ENCODE peak calls at places on chromosomes 6 and 20, in five cellular contexts. N, Z, A, K and H are unnamed samples.

GRCh38 chr20:58228484-58229197 is at the start of gene ANKRD60:
- DNase-seq in N (peak), Z (no peak), A (no peak), K (peak), H (no peak)

GRCh38 chr20:25045343-25045712 is 12.6 kb downstream of the ACSS1 start:
- DNase-seq in N (no peak), Z (no peak), A (no peak), K (no peak), H (no peak)

GRCh38 chr6:169864148-169865030 is 113.0 kb downstream of the ERMARD start:
- DNase-seq in N (no peak), Z (no peak), A (no peak), K (no peak), H (no peak)

GRCh38 chr6:48429021-48429420 is 318.0 kb upstream of the PTCHD4 start:
- DNase-seq in N (no peak), Z (no peak), A (no peak), K (no peak), H (no peak)

GRCh38 chr20:12729326-12729725 is 279.4 kb upstream of the SPTLC3 start:
- DNase-seq in N (no peak), Z (no peak), A (no peak), K (no peak), H (no peak)

GRCh38 chr20:11387189-11387754 is 530.4 kb upstream of the BTBD3 start:
- DNase-seq in N (no peak), Z (no peak), A (no peak), K (no peak), H (no peak)

GRCh38 chr6:46733410-46733809 is 1.8 kb downstream of the PLA2G7 start:
- DNase-seq in N (no peak), Z (no peak), A (no peak), K (peak), H (no peak)

GRCh38 chr6:43723737-43724295 is 36.2 kb upstream of the MRPS18A start:
- DNase-seq in N (peak), Z (no peak), A (peak), K (peak), H (no peak)

GRCh38 chr6:88008411-88008810 is 39.2 kb upstream of the SPACA1 start:
- DNase-seq in N (no peak), Z (no peak), A (no peak), K (no peak), H (no peak)

GRCh38 chr20:54766483-54766882 is 291.1 kb downstream of the DOK5 start:
- DNase-seq in N (no peak), Z (no peak), A (no peak), K (no peak), H (no peak)

GRCh38 chr20:17735959-17736621 is 36.3 kb downstream of the BANF2 start:
- DNase-seq in N (no peak), Z (no peak), A (no peak), K (no peak), H (no peak)

GRCh38 chr6:24859608-24860007 is 60.9 kb upstream of the ARMH2 start:
- DNase-seq in N (no peak), Z (no peak), A (no peak), K (no peak), H (no peak)

GRCh38 chr6:73362869-73363536 is 545 bp downstream of the KHDC3L start:
- DNase-seq in N (no peak), Z (no peak), A (no peak), K (no peak), H (no peak)

GRCh38 chr6:50381106-50381415 is 331.3 kb upstream of the DEFB112 start:
- DNase-seq in N (no peak), Z (no peak), A (no peak), K (peak), H (no peak)

GRCh38 chr6:116511424-116512131 is at the start of gene CALHM5:
- DNase-seq in N (no peak), Z (no peak), A (no peak), K (peak), H (no peak)

GRCh38 chr6:126773122-126773805 is 345.2 kb upstream of the RSPO3 start:
- DNase-seq in N (no peak), Z (no peak), A (no peak), K (peak), H (no peak)

GRCh38 chr6:101605874-101606273 is 212.4 kb downstream of the GRIK2 start:
- DNase-seq in N (no peak), Z (no peak), A (no peak), K (no peak), H (no peak)

GRCh38 chr6:122048570-122048969 is 350.9 kb upstream of the HSF2 start:
- DNase-seq in N (no peak), Z (no peak), A (no peak), K (no peak), H (no peak)

GRCh38 chr6:116764557-116764960 is 960 bp downstream of the FAM162B start:
- DNase-seq in N (no peak), Z (no peak), A (no peak), K (peak), H (no peak)

GRCh38 chr6:25237579-25237978 is 41.6 kb upstream of the CARMIL1 start:
- DNase-seq in N (no peak), Z (no peak), A (no peak), K (no peak), H (no peak)

GRCh38 chr6:10276106-10276505 is 138.8 kb downstream of the TFAP2A start:
- DNase-seq in N (no peak), Z (no peak), A (no peak), K (no peak), H (no peak)

GRCh38 chr6:135667694-135668455 is 170.3 kb upstream of the AHI1 start:
- DNase-seq in N (no peak), Z (no peak), A (no peak), K (peak), H (no peak)

GRCh38 chr6:26457407-26457795 is 354 bp upstream of the BTN2A1 start:
- DNase-seq in N (no peak), Z (peak), A (no peak), K (peak), H (no peak)

GRCh38 chr6:131761061-131761761 is 46.6 kb upstream of the ENPP1 start:
- DNase-seq in N (no peak), Z (no peak), A (no peak), K (no peak), H (no peak)

GRCh38 chr6:125014157-125014957 is 52.1 kb downstream of the RNF217 start:
- DNase-seq in N (no peak), Z (peak), A (no peak), K (no peak), H (no peak)

GRCh38 chr6:152089992-152090391 is 282.5 kb downstream of the ESR1 start:
- DNase-seq in N (no peak), Z (no peak), A (no peak), K (peak), H (no peak)

GRCh38 chr20:24968278-24968677 is 19.2 kb downstream of the CST7 start:
- DNase-seq in N (no peak), Z (no peak), A (no peak), K (no peak), H (no peak)

GRCh38 chr6:143745160-143746133 is 67.7 kb downstream of the PHACTR2 start:
- DNase-seq in N (no peak), Z (peak), A (no peak), K (peak), H (no peak)

GRCh38 chr6:30885999-30886896 is 1.9 kb downstream of the DDR1 start:
- DNase-seq in N (peak), Z (no peak), A (no peak), K (peak), H (no peak)

GRCh38 chr6:3001773-3002293 is 2.1 kb downstream of the NQO2 start:
- DNase-seq in N (peak), Z (no peak), A (no peak), K (peak), H (no peak)

GRCh38 chr6:139371421-139372253 is 2.8 kb downstream of the CITED2 start:
- DNase-seq in N (no peak), Z (no peak), A (no peak), K (no peak), H (no peak)

GRCh38 chr6:38846361-38846760 is 131.2 kb downstream of the DNAH8 start:
- DNase-seq in N (no peak), Z (no peak), A (no peak), K (no peak), H (no peak)

GRCh38 chr20:31863296-31864085 is 6.8 kb downstream of the DUSP15 start:
- DNase-seq in N (no peak), Z (no peak), A (no peak), K (no peak), H (no peak)

GRCh38 chr20:34045294-34045693 is 51.6 kb downstream of the RALY start:
- DNase-seq in N (no peak), Z (no peak), A (no peak), K (no peak), H (no peak)

GRCh38 chr20:39885975-39886649 is 802.9 kb downstream of the MAFB start:
- DNase-seq in N (peak), Z (peak), A (no peak), K (peak), H (peak)

GRCh38 chr6:33156561-33156960 is 35.7 kb downstream of the COL11A2 start:
- DNase-seq in N (no peak), Z (no peak), A (no peak), K (no peak), H (no peak)

GRCh38 chr6:161327360-161327953 is 53.6 kb upstream of the AGPAT4 start:
- DNase-seq in N (no peak), Z (no peak), A (no peak), K (peak), H (no peak)

GRCh38 chr20:64109390-64109747 is 2.0 kb upstream of the NPBWR2 start:
- DNase-seq in N (no peak), Z (no peak), A (no peak), K (no peak), H (no peak)

GRCh38 chr6:27986928-27987725 is 30.1 kb downstream of the OR2B6 start:
- DNase-seq in N (no peak), Z (no peak), A (no peak), K (no peak), H (no peak)